ENCODE peak calls at places on chromosomes 1 and 21, in five cellular contexts. Q is left colon; F is renal cortical epithelial cell; M is amniotic stem cell; O is stimulated activated naive CD8-positive, alpha-beta T cell treated with anti-CD3 and anti-CD28 coated beads, Interleukin-15, amount 100 ng/mL, for 72 hours. K is an unnamed sample.

GRCh38 chr21:45020629-45021427 is 53.6 kb upstream of the ADARB1 start:
- DNase-seq in O (no peak), M (no peak), Q (peak), F (no peak), K (no peak)

GRCh38 chr1:186487163-186487562 is 26.2 kb upstream of the PDC start:
- DNase-seq in F (no peak), M (no peak), O (no peak), Q (no peak), K (no peak)

GRCh38 chr1:110708968-110709367 is 34.2 kb upstream of the KCNA3 start:
- DNase-seq in O (no peak), Q (no peak), F (no peak), M (no peak), K (no peak)

GRCh38 chr1:189654906-189655305 is 822.8 kb downstream of the BRINP3 start:
- DNase-seq in M (no peak), Q (no peak), O (no peak), F (peak), K (no peak)

GRCh38 chr1:234609528-234610042 is 393 bp downstream of the IRF2BP2 start:
- DNase-seq in Q (no peak), M (no peak), O (no peak), F (no peak), K (no peak)

GRCh38 chr1:100891380-100891779 is 3.3 kb downstream of the EXTL2 start:
- DNase-seq in Q (no peak), O (no peak), M (no peak), F (no peak), K (no peak)

GRCh38 chr1:53506355-53507050 is 47.3 kb downstream of the DMRTB1 start:
- DNase-seq in M (no peak), O (no peak), F (no peak), Q (no peak), K (no peak)

GRCh38 chr1:186980400-186980799 is 151.7 kb downstream of the PLA2G4A start:
- DNase-seq in M (no peak), Q (no peak), O (no peak), F (no peak), K (no peak)

GRCh38 chr1:153544453-153545066 is 1.0 kb downstream of the S100A4 start:
- DNase-seq in O (no peak), F (no peak), Q (no peak), M (no peak), K (no peak)

GRCh38 chr1:213070399-213070798 is 19.4 kb downstream of the RPS6KC1 start:
- DNase-seq in O (no peak), F (peak), Q (no peak), M (peak), K (peak)

GRCh38 chr1:164728719-164729118 is 169.7 kb downstream of the PBX1 start:
- DNase-seq in Q (no peak), F (peak), M (no peak), O (no peak), K (no peak)

GRCh38 chr1:201750934-201751333 is 78.0 kb upstream of the IPO9 start:
- DNase-seq in F (no peak), Q (no peak), O (no peak), M (peak), K (no peak)

GRCh38 chr1:160048335-160048734 is 16.5 kb upstream of the PIGM start:
- DNase-seq in M (no peak), F (no peak), Q (no peak), O (no peak), K (no peak)

GRCh38 chr1:14627608-14628489 is 29.4 kb downstream of the KAZN start:
- DNase-seq in Q (no peak), M (no peak), F (no peak), O (no peak), K (no peak)

GRCh38 chr1:190667914-190668313 is 190.2 kb upstream of the BRINP3 start:
- DNase-seq in O (no peak), F (no peak), Q (no peak), M (no peak), K (no peak)

GRCh38 chr1:167786502-167786901 is 64.7 kb downstream of the MPZL1 start:
- DNase-seq in O (no peak), Q (no peak), F (no peak), M (no peak), K (no peak)

GRCh38 chr1:66731462-66731861 is 20.8 kb upstream of the DYNLT5 start:
- DNase-seq in M (no peak), O (no peak), F (no peak), Q (no peak), K (no peak)

GRCh38 chr21:38349111-38349746 is 92.4 kb downstream of the KCNJ15 start:
- DNase-seq in F (peak), O (no peak), Q (no peak), M (peak), K (no peak)

GRCh38 chr1:114008352-114009041 is 29.2 kb downstream of the OLFML3 start:
- DNase-seq in M (no peak), Q (no peak), F (no peak), O (no peak), K (no peak)

GRCh38 chr1:92488832-92489231 is 2.1 kb upstream of the GFI1 start:
- DNase-seq in O (no peak), M (no peak), Q (no peak), F (no peak), K (no peak)

GRCh38 chr1:117615474-117615873 is 9.6 kb downstream of the TENT5C start:
- DNase-seq in M (no peak), O (peak), Q (no peak), F (no peak), K (no peak)

GRCh38 chr1:10598088-10598712 is 123.5 kb downstream of the PEX14 start:
- DNase-seq in M (no peak), F (no peak), O (no peak), Q (no peak), K (no peak)

GRCh38 chr1:239757711-239758110 is 334.0 kb upstream of the FMN2 start:
- DNase-seq in M (no peak), F (peak), Q (no peak), O (no peak), K (no peak)

GRCh38 chr21:35737899-35738341 is 322.4 kb downstream of the SETD4 start:
- DNase-seq in O (no peak), Q (no peak), F (peak), M (no peak), K (no peak)

GRCh38 chr1:42732126-42732680 is 7.8 kb downstream of the CLDN19 start:
- DNase-seq in M (no peak), F (no peak), Q (no peak), O (no peak), K (no peak)

GRCh38 chr1:46190539-46190938 is 7.7 kb downstream of the POMGNT1 start:
- DNase-seq in O (no peak), Q (no peak), M (no peak), F (no peak), K (no peak)